ENCODE peak calls at places on chromosome 6, in four cellular contexts. A is left ventricle myocardium inferior, G is mucosa of descending colon, U is colonic mucosa. J is an unnamed sample.

GRCh38 chr6:82118150-82118562 is 129.4 kb downstream of the IBTK start:
- DNase-seq in A (no peak), U (no peak), G (no peak), J (peak; percentile 15)

GRCh38 chr6:122799916-122800701 is 11.1 kb downstream of the SMPDL3A start:
- DNase-seq in U (no peak), A (no peak), G (no peak), J (peak; percentile 75)

GRCh38 chr6:90286884-90287488 is 9.7 kb downstream of the BACH2 start:
- DNase-seq in A (no peak), U (peak; percentile 37), G (no peak), J (peak; percentile 32)

GRCh38 chr6:142871910-142872331 is 73.1 kb downstream of the HIVEP2 start:
- DNase-seq in A (no peak), G (no peak), U (peak; percentile 58), J (peak; percentile 93)

GRCh38 chr6:122809671-122810070 is 20.6 kb downstream of the SMPDL3A start:
- DNase-seq in A (no peak), G (no peak), U (no peak), J (no peak)

GRCh38 chr6:111872521-111873177 is 603 bp downstream of the FYN start:
- DNase-seq in U (peak; percentile 42), G (peak; percentile 64), A (peak; percentile 37), J (peak; percentile 11)

GRCh38 chr6:2464641-2465040 is 219.2 kb upstream of the GMDS start:
- DNase-seq in G (no peak), A (no peak), U (no peak), J (no peak)

GRCh38 chr6:80508885-80509630 is 402.6 kb downstream of the BCKDHB start:
- DNase-seq in G (no peak), A (no peak), U (no peak), J (no peak)

DNA sequence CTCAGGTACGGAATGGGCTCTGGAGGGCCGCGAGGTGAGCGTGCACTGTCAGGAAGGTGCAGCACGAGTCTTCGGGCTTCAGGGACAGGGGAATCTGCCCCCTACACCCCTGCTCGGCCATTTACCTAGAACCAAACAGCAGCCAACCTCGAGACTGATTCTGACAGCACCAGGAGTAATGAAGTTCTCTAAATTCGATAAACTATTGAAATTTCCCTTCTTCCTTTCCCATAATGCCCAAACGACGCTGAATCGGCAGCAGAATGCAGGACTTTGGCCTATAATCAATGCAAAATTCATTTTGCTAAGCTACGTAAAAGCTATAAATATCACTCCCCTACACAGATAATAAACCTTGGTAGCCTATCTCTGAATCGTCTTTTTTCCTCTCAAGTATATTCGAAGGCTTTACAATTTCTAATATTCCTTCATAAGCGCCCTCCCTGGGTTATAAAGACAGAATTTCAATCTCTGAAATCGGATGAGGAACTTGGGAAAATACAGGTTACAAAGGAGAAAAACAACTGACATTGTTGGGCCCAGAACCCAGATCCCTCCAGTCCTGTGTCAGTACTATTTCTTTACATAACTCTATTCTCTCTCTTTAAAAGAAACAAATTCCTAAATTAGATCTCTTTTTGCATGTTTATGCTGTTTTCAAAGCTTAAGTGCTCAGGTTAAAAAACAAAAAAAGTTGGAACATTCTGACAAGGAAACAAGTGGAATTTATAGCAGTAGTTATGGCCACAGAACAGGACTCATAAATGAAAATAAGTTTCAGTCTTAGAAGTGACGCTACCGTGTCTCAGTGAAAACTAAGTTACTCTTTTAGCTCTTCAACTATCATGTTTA is 84.7 kb downstream of the SESN1 start:
- DNase-seq in U (no peak), G (no peak), A (no peak), J (peak; percentile 53)
- H3K4me1 ChIP-seq in U (no peaks in the 10 kb centered on the region), G (peaks cover 18% of the 10 kb centered on the region), A (peaks cover 76% of the 10 kb centered on the region), J (no peaks in the 10 kb centered on the region)

GRCh38 chr6:56766806-56767178 is 124.1 kb upstream of the DST start:
- DNase-seq in U (no peak), G (no peak), A (no peak), J (no peak)
- H3K4me1 ChIP-seq in U (no peaks in the 10 kb centered on the region), G (no peaks in the 10 kb centered on the region), A (peaks cover 89% of the 10 kb centered on the region), J (no peaks in the 10 kb centered on the region)

DNA sequence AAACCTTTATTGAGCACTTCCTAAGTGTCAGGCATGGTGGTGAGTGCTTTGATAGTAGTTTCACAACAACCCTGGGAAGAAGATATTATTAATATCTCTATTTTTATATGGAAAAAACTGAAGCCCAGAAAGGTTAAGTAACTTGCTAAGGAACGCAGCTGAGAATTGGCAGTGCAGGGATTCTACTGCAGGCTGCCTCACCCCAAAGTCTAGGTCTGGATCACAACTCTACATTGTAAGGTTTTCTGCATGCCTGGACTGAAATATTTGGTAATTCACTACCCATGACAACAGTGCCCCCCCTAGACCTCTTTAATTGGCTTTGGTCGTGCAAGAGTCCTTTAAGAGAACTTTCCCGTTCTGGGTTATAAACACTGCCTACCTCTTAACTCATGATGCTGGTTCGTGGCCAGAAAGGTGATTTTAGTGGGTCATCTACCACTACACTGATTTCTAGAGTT is 67.1 kb upstream of the KCNQ5 start:
- DNase-seq in G (no peak), A (no peak), U (no peak), J (no peak)
- H3K4me1 ChIP-seq in G (no peaks in the 10 kb centered on the region), A (no peaks in the 10 kb centered on the region), U (no peaks in the 10 kb centered on the region), J (no peaks in the 10 kb centered on the region)

DNA sequence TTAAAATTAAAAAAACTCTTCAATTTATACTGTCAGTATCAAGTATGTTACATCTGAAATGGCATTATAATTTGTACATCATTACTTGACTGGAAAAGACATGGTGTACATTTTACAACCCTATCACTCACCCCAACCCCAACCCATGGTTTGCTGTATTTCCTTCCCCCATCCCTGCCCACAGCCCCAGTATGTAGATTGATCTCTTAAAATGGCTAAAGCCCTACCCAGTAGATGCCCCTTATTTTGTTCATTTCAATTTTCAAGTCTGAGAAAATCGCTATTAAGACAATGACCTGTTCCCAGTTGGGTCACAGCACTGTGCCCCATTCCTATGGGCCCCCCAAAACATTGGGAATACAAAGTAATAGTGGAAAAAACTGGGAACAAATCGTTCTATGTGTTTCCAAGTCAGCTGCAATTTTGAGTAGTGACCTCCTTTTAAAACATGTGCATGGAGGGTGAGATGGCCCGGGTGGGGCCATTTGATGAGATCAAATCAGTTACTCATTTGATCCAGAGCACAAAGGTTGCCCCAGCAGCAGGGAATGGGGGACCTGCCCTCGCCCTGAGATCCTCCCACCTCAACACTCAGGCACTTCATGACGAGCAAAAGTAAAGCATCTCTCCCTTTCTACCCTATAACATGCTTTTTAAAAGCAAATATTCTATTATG is 13.3 kb downstream of the EZR start:
- DNase-seq in A (no peak), G (no peak), U (no peak), J (peak; percentile 85)
- H3K4me1 ChIP-seq in A (peaks cover 93% of the 10 kb centered on the region), G (peaks cover 84% of the 10 kb centered on the region), U (peaks cover 22% of the 10 kb centered on the region), J (peaks cover 13% of the 10 kb centered on the region)

GRCh38 chr6:32189742-32190053 is 304 bp downstream of the PBX2 start:
- DNase-seq in A (peak; percentile 44), U (no peak), G (peak; percentile 78), J (no peak)

GRCh38 chr6:32190946-32191677 is 1.1 kb upstream of the PBX2 start:
- DNase-seq in A (no peak), U (no peak), G (no peak), J (peak; percentile 35)

GRCh38 chr6:32189082-32189741 is 790 bp downstream of the PBX2 start:
- DNase-seq in U (no peak), A (no peak), G (peak; percentile 51), J (no peak)

GRCh38 chr6:32191696-32192607 is 491 bp downstream of the GPSM3 start:
- DNase-seq in A (no peak), G (peak; percentile 71), U (no peak), J (no peak)

GRCh38 chr6:32190054-32190945 is at the start of gene PBX2:
- DNase-seq in G (peak; percentile 91), U (peak; percentile 95), A (peak; percentile 93), J (peak; percentile 91)
- H3K4me1 ChIP-seq in G (peaks cover 28% of the 10 kb centered on the region), U (peaks cover 2% of the 10 kb centered on the region), A (peaks cover 86% of the 10 kb centered on the region), J (peaks cover 10% of the 10 kb centered on the region)

GRCh38 chr6:16759181-16759645 is 2.0 kb downstream of the ATXN1 start:
- DNase-seq in A (no peak), G (no peak), U (peak; percentile 42), J (peak; percentile 34)

GRCh38 chr6:16756660-16757270 is 4.5 kb downstream of the ATXN1 start:
- DNase-seq in G (no peak), A (no peak), U (no peak), J (no peak)

GRCh38 chr6:16757332-16757731 is 3.9 kb downstream of the ATXN1 start:
- DNase-seq in A (no peak), G (no peak), U (no peak), J (no peak)

GRCh38 chr6:16759646-16760535 is 1.4 kb downstream of the ATXN1 start:
- DNase-seq in U (peak; percentile 92), A (peak; percentile 94), G (peak; percentile 94), J (peak; percentile 85)

GRCh38 chr6:16758163-16758975 is 2.9 kb downstream of the ATXN1 start:
- DNase-seq in G (no peak), A (no peak), U (peak; percentile 27), J (no peak)
- H3K4me1 ChIP-seq in G (peaks cover 37% of the 10 kb centered on the region), A (peaks cover 85% of the 10 kb centered on the region), U (peaks cover 26% of the 10 kb centered on the region), J (peaks cover 2% of the 10 kb centered on the region)

J was measured in small intestine.